ENCODE peak calls at places on chromosomes 16 and 17, in ten cellular contexts. D is ACHN; I is naive thymus-derived CD8-positive, alpha-beta T cell; P is heart right ventricle; C is stimulated activated CD4-positive, alpha-beta T cell treated with anti-CD3 and anti-CD28 coated beads, Interleukin-2, amount 100 ng/mL, for 48 hours; A is left kidney; Z is T-helper 1 cell; W is adipocyte; X is epithelial cell of proximal tubule; S is fibroblast of the aortic adventitia. K is an unnamed sample.

GRCh38 chr16:25707553-25707952 is 15.8 kb downstream of the HS3ST4 start:
- DNase-seq in D (no peak), I (no peak), P (no peak), C (no peak), A (no peak), Z (no peak), W (no peak), X (no peak), S (no peak), K (no peak)

GRCh38 chr17:65627892-65628622 is 66.6 kb upstream of the AXIN2 start:
- DNase-seq in D (peak; percentile 78), I (no peak), P (no peak), C (no peak), A (peak; percentile 87), Z (no peak), W (peak; percentile 51), X (no peak), S (peak; percentile 43), K (peak; percentile 39)

GRCh38 chr17:49952912-49953497 is 16.0 kb upstream of the DLX4 start:
- DNase-seq in D (no peak), I (no peak), P (no peak), C (no peak), A (no peak), Z (no peak), W (no peak), X (no peak), S (no peak), K (no peak)

GRCh38 chr17:66673668-66674276 is 161.1 kb upstream of the CACNG5 start:
- DNase-seq in D (peak; percentile 75), I (peak; percentile 82), P (peak; percentile 46), C (peak; percentile 18), A (peak; percentile 79), Z (peak; percentile 34), W (peak; percentile 88), X (no peak), S (peak; percentile 80), K (peak; percentile 70)

GRCh38 chr16:23469814-23470213 is 16.8 kb upstream of the COG7 start:
- DNase-seq in D (peak; percentile 73), I (no peak), P (no peak), C (no peak), A (no peak), Z (no peak), W (no peak), X (no peak), S (peak; percentile 19), K (no peak)

GRCh38 chr17:50265690-50266306 is 8.5 kb upstream of the TMEM92 start:
- DNase-seq in D (no peak), I (no peak), P (no peak), C (no peak), A (no peak), Z (no peak), W (peak; percentile 34), X (no peak), S (peak; percentile 31), K (peak; percentile 19)

GRCh38 chr17:76076100-76076764 is 1.7 kb downstream of the GALR2 start:
- DNase-seq in D (no peak), I (no peak), P (no peak), C (no peak), A (peak; percentile 23), Z (no peak), W (no peak), X (no peak), S (no peak), K (no peak)

GRCh38 chr17:49434821-49435581 is 20.3 kb upstream of the PHB1 start:
- DNase-seq in D (peak; percentile 65), I (peak; percentile 28), P (peak; percentile 43), C (peak; percentile 56), A (peak; percentile 76), Z (no peak), W (peak; percentile 75), X (no peak), S (peak; percentile 51), K (peak; percentile 17)

GRCh38 chr17:61362396-61362795 is 37.2 kb upstream of the TBX2 start:
- DNase-seq in D (no peak), I (no peak), P (no peak), C (no peak), A (no peak), Z (no peak), W (no peak), X (no peak), S (no peak), K (no peak)

GRCh38 chr17:17401271-17401781 is 75.5 kb upstream of the MED9 start:
- DNase-seq in D (peak; percentile 45), I (no peak), P (no peak), C (no peak), A (peak; percentile 25), Z (no peak), W (no peak), X (no peak), S (no peak), K (peak; percentile 39)

GRCh38 chr16:252366-253337 is 18.0 kb downstream of the FAM234A start:
- DNase-seq in D (no peak), I (peak; percentile 46), P (no peak), C (peak; percentile 25), A (no peak), Z (no peak), W (no peak), X (no peak), S (peak; percentile 57), K (no peak)

GRCh38 chr17:75910699-75911098 is 6.0 kb upstream of the MRPL38 start:
- DNase-seq in D (no peak), I (no peak), P (no peak), C (no peak), A (peak; percentile 46), Z (no peak), W (no peak), X (no peak), S (no peak), K (no peak)

GRCh38 chr17:48478224-48479013 is 48.4 kb upstream of the SKAP1 start:
- DNase-seq in D (no peak), I (no peak), P (no peak), C (no peak), A (peak; percentile 41), Z (no peak), W (no peak), X (no peak), S (no peak), K (no peak)

GRCh38 chr17:49390548-49391324 is 23.9 kb downstream of the PHB1 start:
- DNase-seq in D (no peak), I (no peak), P (no peak), C (no peak), A (peak; percentile 30), Z (no peak), W (no peak), X (no peak), S (no peak), K (no peak)

GRCh38 chr17:42050360-42051012 is at the start of gene C17orf113:
- DNase-seq in D (peak; percentile 50), I (peak; percentile 52), P (peak; percentile 50), C (no peak), A (peak; percentile 90), Z (peak; percentile 25), W (peak; percentile 66), X (no peak), S (no peak), K (no peak)

GRCh38 chr17:66661411-66661843 is 173.5 kb upstream of the CACNG5 start:
- DNase-seq in D (peak; percentile 55), I (no peak), P (no peak), C (no peak), A (no peak), Z (no peak), W (no peak), X (no peak), S (peak; percentile 35), K (peak; percentile 18)

GRCh38 chr17:13581925-13582324 is 19.8 kb downstream of the HS3ST3A1 start:
- DNase-seq in D (no peak), I (no peak), P (no peak), C (no peak), A (peak; percentile 23), Z (no peak), W (no peak), X (no peak), S (peak; percentile 43), K (no peak)

GRCh38 chr17:63476494-63476856 is 386 bp upstream of the ACE start:
- DNase-seq in D (peak; percentile 12), I (no peak), P (no peak), C (no peak), A (peak; percentile 77), Z (peak; percentile 15), W (peak; percentile 34), X (no peak), S (no peak), K (no peak)

GRCh38 chr17:74512624-74513084 is 18.6 kb downstream of the CD300LB start:
- DNase-seq in D (peak; percentile 87), I (no peak), P (no peak), C (peak; percentile 37), A (peak; percentile 36), Z (no peak), W (no peak), X (peak; percentile 79), S (peak; percentile 18), K (no peak)

GRCh38 chr17:78159575-78160158 is 8.7 kb upstream of the SYNGR2 start:
- DNase-seq in D (no peak), I (no peak), P (no peak), C (no peak), A (no peak), Z (no peak), W (peak; percentile 8), X (peak; percentile 47), S (peak; percentile 23), K (peak; percentile 27)

GRCh38 chr17:59764292-59764741 is 56.9 kb downstream of the VMP1 start:
- DNase-seq in D (no peak), I (no peak), P (no peak), C (no peak), A (no peak), Z (no peak), W (no peak), X (no peak), S (no peak), K (no peak)

GRCh38 chr16:85187002-85187401 is 74.7 kb upstream of the CIBAR2 start:
- DNase-seq in D (no peak), I (no peak), P (no peak), C (no peak), A (no peak), Z (no peak), W (peak; percentile 62), X (no peak), S (peak; percentile 44), K (peak; percentile 60)

GRCh38 chr16:8774208-8774607 is 23.2 kb downstream of the TMEM186 start:
- DNase-seq in D (no peak), I (no peak), P (no peak), C (no peak), A (peak; percentile 18), Z (no peak), W (no peak), X (no peak), S (no peak), K (no peak)

GRCh38 chr17:73166731-73167581 is 2.1 kb downstream of the SSTR2 start:
- DNase-seq in D (no peak), I (no peak), P (no peak), C (no peak), A (peak; percentile 10), Z (no peak), W (no peak), X (no peak), S (peak; percentile 27), K (no peak)

GRCh38 chr16:12323007-12323699 is 346.6 kb downstream of the SNX29 start:
- DNase-seq in D (no peak), I (peak; percentile 72), P (no peak), C (peak; percentile 19), A (no peak), Z (no peak), W (no peak), X (no peak), S (no peak), K (no peak)

GRCh38 chr16:81703177-81704155 is 75.6 kb upstream of the PLCG2 start:
- DNase-seq in D (peak; percentile 48), I (no peak), P (no peak), C (no peak), A (no peak), Z (no peak), W (peak; percentile 83), X (no peak), S (peak; percentile 84), K (peak; percentile 78)

GRCh38 chr17:9072626-9073339 is 51.5 kb downstream of the NTN1 start:
- DNase-seq in D (no peak), I (no peak), P (peak; percentile 76), C (no peak), A (no peak), Z (no peak), W (peak; percentile 3), X (no peak), S (peak; percentile 34), K (no peak)

GRCh38 chr16:86210403-86211193 is 299.7 kb upstream of the FOXF1 start:
- DNase-seq in D (no peak), I (no peak), P (no peak), C (no peak), A (no peak), Z (no peak), W (no peak), X (no peak), S (no peak), K (no peak)

K was measured in fibroblast of gingiva.